ENCODE peak calls at places on chromosome 12, in five cellular contexts. F, G, L, R and I are unnamed samples.

GRCh38 chr12:8947737-8948136 is 1.7 kb downstream of the M6PR start:
- DNase-seq in F (no peak), G (no peak), L (no peak), R (no peak), I (no peak)

GRCh38 chr12:82874935-82875334 is 188.2 kb downstream of the TMTC2 start:
- DNase-seq in F (peak; percentile 36), G (no peak), L (no peak), R (no peak), I (no peak)

GRCh38 chr12:31880340-31880739 is 78.9 kb upstream of the RESF1 start:
- DNase-seq in F (no peak), G (peak; percentile 89), L (no peak), R (no peak), I (no peak)

GRCh38 chr12:104585448-104586055 is 128.8 kb downstream of the CHST11 start:
- DNase-seq in F (no peak), G (no peak), L (no peak), R (no peak), I (no peak)

GRCh38 chr12:12357697-12358476 is 1.0 kb downstream of the BORCS5 start:
- DNase-seq in F (no peak), G (peak; percentile 48), L (no peak), R (no peak), I (no peak)

GRCh38 chr12:41962171-41962572 is 182.5 kb downstream of the GXYLT1 start:
- DNase-seq in F (no peak), G (no peak), L (no peak), R (no peak), I (peak; percentile 77)

GRCh38 chr12:69136931-69137613 is 102.3 kb upstream of the CPSF6 start:
- DNase-seq in F (no peak), G (no peak), L (no peak), R (no peak), I (no peak)

GRCh38 chr12:121805800-121806555 is 2.2 kb downstream of the SETD1B start:
- DNase-seq in F (no peak), G (no peak), L (no peak), R (no peak), I (no peak)

GRCh38 chr12:117865505-117865904 is 103.3 kb downstream of the KSR2 start:
- DNase-seq in F (no peak), G (no peak), L (no peak), R (no peak), I (no peak)

GRCh38 chr12:104590002-104590401 is 133.3 kb downstream of the CHST11 start:
- DNase-seq in F (no peak), G (no peak), L (no peak), R (no peak), I (no peak)

GRCh38 chr12:132132609-132133430 is 11.3 kb downstream of the DDX51 start:
- DNase-seq in F (no peak), G (no peak), L (no peak), R (no peak), I (no peak)

GRCh38 chr12:109714141-109714912 is 702 bp downstream of the FAM222A start:
- DNase-seq in F (peak; percentile 87), G (peak; percentile 49), L (peak; percentile 40), R (peak; percentile 77), I (no peak)

GRCh38 chr12:89151536-89151935 is 200.8 kb downstream of the DUSP6 start:
- DNase-seq in F (no peak), G (no peak), L (no peak), R (no peak), I (no peak)

GRCh38 chr12:124230789-124231188 is 64.1 kb upstream of the RFLNA start:
- DNase-seq in F (no peak), G (no peak), L (no peak), R (no peak), I (no peak)

GRCh38 chr12:5246196-5246595 is 185.7 kb upstream of the NTF3 start:
- DNase-seq in F (no peak), G (no peak), L (no peak), R (no peak), I (no peak)

GRCh38 chr12:84599539-84599938 is 313.1 kb downstream of the SLC6A15 start:
- DNase-seq in F (peak; percentile 35), G (peak; percentile 3), L (no peak), R (no peak), I (no peak)

GRCh38 chr12:2417761-2418160 is 365.0 kb downstream of the CACNA1C start:
- DNase-seq in F (no peak), G (no peak), L (no peak), R (no peak), I (no peak)

GRCh38 chr12:27319394-27319793 is 13.2 kb upstream of the BMAL2 start:
- DNase-seq in F (no peak), G (peak; percentile 85), L (no peak), R (no peak), I (no peak)

GRCh38 chr12:16437281-16437816 is 89.9 kb downstream of the MGST1 start:
- DNase-seq in F (no peak), G (no peak), L (no peak), R (no peak), I (no peak)

GRCh38 chr12:124191024-124191359 is 103.9 kb upstream of the RFLNA start:
- DNase-seq in F (no peak), G (no peak), L (no peak), R (no peak), I (no peak)

GRCh38 chr12:57223191-57224165 is 6.0 kb upstream of the SHMT2 start:
- DNase-seq in F (no peak), G (no peak), L (no peak), R (no peak), I (no peak)

GRCh38 chr12:108875280-108875679 is 4.6 kb upstream of the DAO start:
- DNase-seq in F (no peak), G (no peak), L (no peak), R (no peak), I (no peak)

GRCh38 chr12:92007787-92008186 is 137.9 kb downstream of the BTG1 start:
- DNase-seq in F (no peak), G (no peak), L (no peak), R (no peak), I (no peak)

GRCh38 chr12:51874013-51874412 is 13.9 kb upstream of the ANKRD33 start:
- DNase-seq in F (no peak), G (peak; percentile 66), L (no peak), R (no peak), I (no peak)

GRCh38 chr12:4241592-4241991 is 32.0 kb upstream of the CCND2 start:
- DNase-seq in F (no peak), G (no peak), L (no peak), R (no peak), I (no peak)

GRCh38 chr12:105099355-105099754 is 8.2 kb upstream of the WASHC4 start:
- DNase-seq in F (no peak), G (no peak), L (no peak), R (no peak), I (no peak)

GRCh38 chr12:292186-292585 is 29.6 kb upstream of the SLC6A13 start:
- DNase-seq in F (no peak), G (no peak), L (no peak), R (no peak), I (no peak)

GRCh38 chr12:293199-293598 is 30.6 kb upstream of the SLC6A13 start:
- DNase-seq in F (no peak), G (no peak), L (no peak), R (no peak), I (no peak)

GRCh38 chr12:286531-287300 is 24.1 kb upstream of the SLC6A13 start:
- DNase-seq in F (no peak), G (no peak), L (no peak), R (no peak), I (no peak)

GRCh38 chr12:291153-291723 is 28.6 kb upstream of the SLC6A13 start:
- DNase-seq in F (no peak), G (peak; percentile 14), L (no peak), R (no peak), I (no peak)

GRCh38 chr12:288687-289086 is 26.1 kb upstream of the SLC6A13 start:
- DNase-seq in F (no peak), G (peak; percentile 21), L (no peak), R (no peak), I (no peak)
- TF ChIP-seq CTCF in F (no peak), G (no peak), L (no peak), R (no peak), I (no peak)

GRCh38 chr12:59396519-59396918 is 199.3 kb upstream of the SLC16A7 start:
- DNase-seq in F (no peak), G (no peak), L (no peak), R (no peak), I (no peak)
- TF ChIP-seq CTCF in F (no peak), G (no peak), L (no peak), R (no peak), I (no peak)

GRCh38 chr12:87290505-87290904 is 738.7 kb downstream of the C12orf50 start:
- DNase-seq in F (no peak), G (no peak), L (no peak), R (no peak), I (no peak)
- TF ChIP-seq CTCF in F (no peak), G (no peak), L (no peak), R (no peak), I (no peak)

GRCh38 chr12:122835693-122836026 is 403 bp downstream of the HIP1R start:
- DNase-seq in F (peak; percentile 76), G (peak; percentile 21), L (no peak), R (peak; percentile 58), I (no peak)

GRCh38 chr12:122836027-122836921 is 1.0 kb downstream of the HIP1R start:
- DNase-seq in F (peak; percentile 70), G (peak; percentile 56), L (no peak), R (peak; percentile 55), I (no peak)

GRCh38 chr12:122837306-122838265 is 2.3 kb downstream of the HIP1R start:
- DNase-seq in F (peak; percentile 65), G (no peak), L (no peak), R (peak; percentile 28), I (no peak)

GRCh38 chr12:122834921-122835692 is at the start of gene HIP1R:
- DNase-seq in F (peak; percentile 71), G (peak; percentile 16), L (no peak), R (peak; percentile 65), I (no peak)

DNA sequence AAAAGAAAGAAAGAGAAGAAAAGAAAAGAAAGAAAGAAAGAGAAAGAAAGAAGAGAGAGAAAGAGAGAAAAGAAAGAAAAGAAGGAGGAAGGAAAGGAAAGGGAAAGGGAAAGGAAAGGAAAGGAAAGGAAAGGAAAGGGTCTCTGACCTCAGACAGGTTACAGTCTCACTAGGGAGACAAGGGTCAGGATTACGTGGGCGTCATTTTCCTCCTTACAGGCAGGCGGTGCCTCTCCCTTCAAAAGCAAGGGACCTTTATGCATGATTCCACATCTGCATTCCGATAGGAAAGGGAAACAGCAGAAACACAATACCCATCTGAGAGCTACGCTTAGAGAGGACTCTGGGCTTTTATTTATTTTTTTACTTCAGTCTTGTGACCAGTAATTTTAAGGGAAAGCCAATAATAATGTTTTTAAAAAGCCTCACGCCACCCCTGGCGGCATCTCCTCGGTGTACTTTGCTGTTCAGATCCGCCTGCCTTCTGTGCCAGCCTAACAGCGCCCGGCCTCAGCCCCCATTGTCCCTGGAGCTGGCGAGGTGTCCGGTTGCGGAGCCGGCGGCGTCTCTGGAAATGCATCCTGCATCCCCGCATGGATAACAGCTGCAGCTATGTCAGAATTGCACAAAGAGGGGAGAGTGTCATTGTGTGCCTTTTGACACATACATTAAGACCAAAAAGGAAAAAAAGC is 882 bp upstream of the HIP1R start:
- DNase-seq in F (peak; percentile 83), G (peak; percentile 48), L (no peak), R (peak; percentile 59), I (no peak)
- TF ChIP-seq CTCF in F (no peak), G (peak; percentile 18), L (no peak), R (no peak), I (peak; percentile 54)